ENCODE peak calls at places on chromosomes 12 and 14, in four cellular contexts. Y is heart right ventricle, L is IMR-90, G is lower leg skin. A is an unnamed sample.

GRCh38 chr12:153080-153746 is 60.7 kb downstream of the SLC6A12 start:
- DNase-seq in Y (peak), L (peak), G (no peak), A (no peak)

GRCh38 chr12:65968889-65969509 is 144.7 kb downstream of the HMGA2 start:
- DNase-seq in Y (no peak), L (no peak), G (no peak), A (no peak)

GRCh38 chr12:53299101-53299453 is 418 bp upstream of the MYG1 start:
- DNase-seq in Y (no peak), L (peak), G (no peak), A (no peak)

GRCh38 chr12:121489874-121490273 is 90.0 kb downstream of the RNF34 start:
- DNase-seq in Y (no peak), L (no peak), G (no peak), A (no peak)

GRCh38 chr12:122871851-122872785 is 23.8 kb downstream of the VPS37B start:
- DNase-seq in Y (peak), L (peak), G (peak), A (peak)

GRCh38 chr14:76917158-76917596 is 91.0 kb downstream of the LRRC74A start:
- DNase-seq in Y (peak), L (peak), G (no peak), A (peak)

GRCh38 chr14:69105326-69105725 is 47.6 kb downstream of the DCAF5 start:
- DNase-seq in Y (no peak), L (peak), G (no peak), A (no peak)

GRCh38 chr12:84508325-84508861 is 404.2 kb downstream of the SLC6A15 start:
- DNase-seq in Y (peak), L (peak), G (no peak), A (peak)

GRCh38 chr12:12333980-12334709 is 15.9 kb downstream of the MANSC1 start:
- DNase-seq in Y (peak), L (peak), G (peak), A (peak)